ENCODE peak calls at places on chromosomes 4 and X, in ten cellular contexts. One of them, this sample, is unnamed.

GRCh38 chr4:7067147-7067522 is 729 bp downstream of the GRPEL1 start:
- ATAC-seq in left cardiac atrium: peak; percentile 10
- ATAC-seq in T-helper 17 cell: no peak
- ATAC-seq in activated CD8-positive, alpha-beta T cell treated with anti-CD3 and anti-CD28 coated beads for 36 hours: no peak
- ATAC-seq in RWPE2: no peak
- ATAC-seq in sciatic nerve: no peak
- ATAC-seq in activated CD4-positive, alpha-beta T cell treated with anti-CD3 and anti-CD28 coated beads for 36 hours: no peak
- ATAC-seq in central memory CD8-positive, alpha-beta T cell: no peak
- ATAC-seq in SK-N-SH treated with all-trans-retinoic acid at 6 μM for 48 hours: no peak
- ATAC-seq in CD4-positive, CD25-positive, alpha-beta regulatory T cell: no peak
- ATAC-seq in this sample: peak; percentile 46

GRCh38 chr4:104896623-104897296 is 249.9 kb upstream of the TET2 start:
- ATAC-seq in left cardiac atrium: no peak
- ATAC-seq in T-helper 17 cell: no peak
- ATAC-seq in activated CD8-positive, alpha-beta T cell treated with anti-CD3 and anti-CD28 coated beads for 36 hours: peak; percentile 67
- ATAC-seq in RWPE2: no peak
- ATAC-seq in sciatic nerve: no peak
- ATAC-seq in activated CD4-positive, alpha-beta T cell treated with anti-CD3 and anti-CD28 coated beads for 36 hours: peak; percentile 74
- ATAC-seq in central memory CD8-positive, alpha-beta T cell: no peak
- ATAC-seq in SK-N-SH treated with all-trans-retinoic acid at 6 μM for 48 hours: peak; percentile 43
- ATAC-seq in CD4-positive, CD25-positive, alpha-beta regulatory T cell: no peak
- ATAC-seq in this sample: peak; percentile 60

GRCh38 chrX:47373198-47373597 is 2.8 kb downstream of the ZNF157 start:
- ATAC-seq in left cardiac atrium: no peak
- ATAC-seq in T-helper 17 cell: no peak
- ATAC-seq in activated CD8-positive, alpha-beta T cell treated with anti-CD3 and anti-CD28 coated beads for 36 hours: no peak
- ATAC-seq in RWPE2: no peak
- ATAC-seq in sciatic nerve: no peak
- ATAC-seq in activated CD4-positive, alpha-beta T cell treated with anti-CD3 and anti-CD28 coated beads for 36 hours: no peak
- ATAC-seq in central memory CD8-positive, alpha-beta T cell: no peak
- ATAC-seq in SK-N-SH treated with all-trans-retinoic acid at 6 μM for 48 hours: no peak
- ATAC-seq in CD4-positive, CD25-positive, alpha-beta regulatory T cell: no peak
- ATAC-seq in this sample: no peak

GRCh38 chrX:24371391-24371972 is 11.0 kb downstream of the SUPT20HL1 start:
- ATAC-seq in left cardiac atrium: peak; percentile 83
- ATAC-seq in T-helper 17 cell: peak; percentile 82
- ATAC-seq in activated CD8-positive, alpha-beta T cell treated with anti-CD3 and anti-CD28 coated beads for 36 hours: peak; percentile 79
- ATAC-seq in RWPE2: peak; percentile 66
- ATAC-seq in sciatic nerve: peak; percentile 92
- ATAC-seq in activated CD4-positive, alpha-beta T cell treated with anti-CD3 and anti-CD28 coated beads for 36 hours: peak; percentile 64
- ATAC-seq in central memory CD8-positive, alpha-beta T cell: peak; percentile 24
- ATAC-seq in SK-N-SH treated with all-trans-retinoic acid at 6 μM for 48 hours: peak; percentile 89
- ATAC-seq in CD4-positive, CD25-positive, alpha-beta regulatory T cell: peak; percentile 68
- ATAC-seq in this sample: peak; percentile 51

GRCh38 chr4:169219440-169219839 is 51.3 kb downstream of the SH3RF1 start:
- ATAC-seq in left cardiac atrium: no peak
- ATAC-seq in T-helper 17 cell: no peak
- ATAC-seq in activated CD8-positive, alpha-beta T cell treated with anti-CD3 and anti-CD28 coated beads for 36 hours: no peak
- ATAC-seq in RWPE2: no peak
- ATAC-seq in sciatic nerve: no peak
- ATAC-seq in activated CD4-positive, alpha-beta T cell treated with anti-CD3 and anti-CD28 coated beads for 36 hours: no peak
- ATAC-seq in central memory CD8-positive, alpha-beta T cell: no peak
- ATAC-seq in SK-N-SH treated with all-trans-retinoic acid at 6 μM for 48 hours: peak; percentile 59
- ATAC-seq in CD4-positive, CD25-positive, alpha-beta regulatory T cell: no peak
- ATAC-seq in this sample: no peak

GRCh38 chr4:85821688-85822087 is 346.7 kb downstream of the ARHGAP24 start:
- ATAC-seq in left cardiac atrium: no peak
- ATAC-seq in T-helper 17 cell: no peak
- ATAC-seq in activated CD8-positive, alpha-beta T cell treated with anti-CD3 and anti-CD28 coated beads for 36 hours: no peak
- ATAC-seq in RWPE2: no peak
- ATAC-seq in sciatic nerve: no peak
- ATAC-seq in activated CD4-positive, alpha-beta T cell treated with anti-CD3 and anti-CD28 coated beads for 36 hours: no peak
- ATAC-seq in central memory CD8-positive, alpha-beta T cell: no peak
- ATAC-seq in SK-N-SH treated with all-trans-retinoic acid at 6 μM for 48 hours: no peak
- ATAC-seq in CD4-positive, CD25-positive, alpha-beta regulatory T cell: no peak
- ATAC-seq in this sample: no peak

GRCh38 chr4:56215901-56216300 is 171.4 kb downstream of the AASDH start:
- ATAC-seq in left cardiac atrium: no peak
- ATAC-seq in T-helper 17 cell: no peak
- ATAC-seq in activated CD8-positive, alpha-beta T cell treated with anti-CD3 and anti-CD28 coated beads for 36 hours: no peak
- ATAC-seq in RWPE2: peak; percentile 74
- ATAC-seq in sciatic nerve: no peak
- ATAC-seq in activated CD4-positive, alpha-beta T cell treated with anti-CD3 and anti-CD28 coated beads for 36 hours: no peak
- ATAC-seq in central memory CD8-positive, alpha-beta T cell: no peak
- ATAC-seq in SK-N-SH treated with all-trans-retinoic acid at 6 μM for 48 hours: peak; percentile 98
- ATAC-seq in CD4-positive, CD25-positive, alpha-beta regulatory T cell: no peak
- ATAC-seq in this sample: peak; percentile 90

GRCh38 chr4:13403326-13403725 is 80.8 kb downstream of the RAB28 start:
- ATAC-seq in left cardiac atrium: no peak
- ATAC-seq in T-helper 17 cell: no peak
- ATAC-seq in activated CD8-positive, alpha-beta T cell treated with anti-CD3 and anti-CD28 coated beads for 36 hours: no peak
- ATAC-seq in RWPE2: no peak
- ATAC-seq in sciatic nerve: no peak
- ATAC-seq in activated CD4-positive, alpha-beta T cell treated with anti-CD3 and anti-CD28 coated beads for 36 hours: no peak
- ATAC-seq in central memory CD8-positive, alpha-beta T cell: no peak
- ATAC-seq in SK-N-SH treated with all-trans-retinoic acid at 6 μM for 48 hours: no peak
- ATAC-seq in CD4-positive, CD25-positive, alpha-beta regulatory T cell: no peak
- ATAC-seq in this sample: no peak

GRCh38 chr4:182212211-182212761 is 30.9 kb upstream of the TENM3 start:
- ATAC-seq in left cardiac atrium: peak; percentile 46
- ATAC-seq in T-helper 17 cell: no peak
- ATAC-seq in activated CD8-positive, alpha-beta T cell treated with anti-CD3 and anti-CD28 coated beads for 36 hours: no peak
- ATAC-seq in RWPE2: no peak
- ATAC-seq in sciatic nerve: no peak
- ATAC-seq in activated CD4-positive, alpha-beta T cell treated with anti-CD3 and anti-CD28 coated beads for 36 hours: no peak
- ATAC-seq in central memory CD8-positive, alpha-beta T cell: no peak
- ATAC-seq in SK-N-SH treated with all-trans-retinoic acid at 6 μM for 48 hours: peak; percentile 55
- ATAC-seq in CD4-positive, CD25-positive, alpha-beta regulatory T cell: no peak
- ATAC-seq in this sample: peak; percentile 51

GRCh38 chr4:108830509-108831244 is 67.8 kb upstream of the ETNPPL start:
- ATAC-seq in left cardiac atrium: peak; percentile 85
- ATAC-seq in T-helper 17 cell: no peak
- ATAC-seq in activated CD8-positive, alpha-beta T cell treated with anti-CD3 and anti-CD28 coated beads for 36 hours: peak; percentile 49
- ATAC-seq in RWPE2: no peak
- ATAC-seq in sciatic nerve: no peak
- ATAC-seq in activated CD4-positive, alpha-beta T cell treated with anti-CD3 and anti-CD28 coated beads for 36 hours: peak; percentile 78
- ATAC-seq in central memory CD8-positive, alpha-beta T cell: no peak
- ATAC-seq in SK-N-SH treated with all-trans-retinoic acid at 6 μM for 48 hours: no peak
- ATAC-seq in CD4-positive, CD25-positive, alpha-beta regulatory T cell: no peak
- ATAC-seq in this sample: no peak

GRCh38 chr4:158869761-158870160 is 100.9 kb downstream of the FNIP2 start:
- ATAC-seq in left cardiac atrium: no peak
- ATAC-seq in T-helper 17 cell: no peak
- ATAC-seq in activated CD8-positive, alpha-beta T cell treated with anti-CD3 and anti-CD28 coated beads for 36 hours: no peak
- ATAC-seq in RWPE2: no peak
- ATAC-seq in sciatic nerve: no peak
- ATAC-seq in activated CD4-positive, alpha-beta T cell treated with anti-CD3 and anti-CD28 coated beads for 36 hours: no peak
- ATAC-seq in central memory CD8-positive, alpha-beta T cell: no peak
- ATAC-seq in SK-N-SH treated with all-trans-retinoic acid at 6 μM for 48 hours: no peak
- ATAC-seq in CD4-positive, CD25-positive, alpha-beta regulatory T cell: no peak
- ATAC-seq in this sample: no peak

GRCh38 chrX:11629593-11630211 is 36.0 kb downstream of the ARHGAP6 start:
- ATAC-seq in left cardiac atrium: peak; percentile 88
- ATAC-seq in T-helper 17 cell: no peak
- ATAC-seq in activated CD8-positive, alpha-beta T cell treated with anti-CD3 and anti-CD28 coated beads for 36 hours: no peak
- ATAC-seq in RWPE2: peak; percentile 25
- ATAC-seq in sciatic nerve: peak; percentile 92
- ATAC-seq in activated CD4-positive, alpha-beta T cell treated with anti-CD3 and anti-CD28 coated beads for 36 hours: no peak
- ATAC-seq in central memory CD8-positive, alpha-beta T cell: no peak
- ATAC-seq in SK-N-SH treated with all-trans-retinoic acid at 6 μM for 48 hours: no peak
- ATAC-seq in CD4-positive, CD25-positive, alpha-beta regulatory T cell: no peak
- ATAC-seq in this sample: no peak

GRCh38 chrX:103356897-103357296 is 591 bp downstream of the TCEAL9 start:
- ATAC-seq in left cardiac atrium: peak; percentile 79
- ATAC-seq in T-helper 17 cell: no peak
- ATAC-seq in activated CD8-positive, alpha-beta T cell treated with anti-CD3 and anti-CD28 coated beads for 36 hours: no peak
- ATAC-seq in RWPE2: peak; percentile 31
- ATAC-seq in sciatic nerve: peak; percentile 86
- ATAC-seq in activated CD4-positive, alpha-beta T cell treated with anti-CD3 and anti-CD28 coated beads for 36 hours: no peak
- ATAC-seq in central memory CD8-positive, alpha-beta T cell: no peak
- ATAC-seq in SK-N-SH treated with all-trans-retinoic acid at 6 μM for 48 hours: peak; percentile 53
- ATAC-seq in CD4-positive, CD25-positive, alpha-beta regulatory T cell: no peak
- ATAC-seq in this sample: peak; percentile 15

GRCh38 chr4:86586160-86586572 is 7.9 kb upstream of the PTPN13 start:
- ATAC-seq in left cardiac atrium: peak; percentile 15
- ATAC-seq in T-helper 17 cell: no peak
- ATAC-seq in activated CD8-positive, alpha-beta T cell treated with anti-CD3 and anti-CD28 coated beads for 36 hours: no peak
- ATAC-seq in RWPE2: peak; percentile 93
- ATAC-seq in sciatic nerve: peak; percentile 57
- ATAC-seq in activated CD4-positive, alpha-beta T cell treated with anti-CD3 and anti-CD28 coated beads for 36 hours: no peak
- ATAC-seq in central memory CD8-positive, alpha-beta T cell: no peak
- ATAC-seq in SK-N-SH treated with all-trans-retinoic acid at 6 μM for 48 hours: no peak
- ATAC-seq in CD4-positive, CD25-positive, alpha-beta regulatory T cell: no peak
- ATAC-seq in this sample: peak; percentile 98

GRCh38 chrX:136574548-136574947 is 42.5 kb downstream of the VGLL1 start:
- ATAC-seq in left cardiac atrium: no peak
- ATAC-seq in T-helper 17 cell: no peak
- ATAC-seq in activated CD8-positive, alpha-beta T cell treated with anti-CD3 and anti-CD28 coated beads for 36 hours: no peak
- ATAC-seq in RWPE2: no peak
- ATAC-seq in sciatic nerve: no peak
- ATAC-seq in activated CD4-positive, alpha-beta T cell treated with anti-CD3 and anti-CD28 coated beads for 36 hours: no peak
- ATAC-seq in central memory CD8-positive, alpha-beta T cell: no peak
- ATAC-seq in SK-N-SH treated with all-trans-retinoic acid at 6 μM for 48 hours: no peak
- ATAC-seq in CD4-positive, CD25-positive, alpha-beta regulatory T cell: no peak
- ATAC-seq in this sample: no peak

GRCh38 chrX:46599051-46599560 is 25.5 kb downstream of the CHST7 start:
- ATAC-seq in left cardiac atrium: peak; percentile 51
- ATAC-seq in T-helper 17 cell: no peak
- ATAC-seq in activated CD8-positive, alpha-beta T cell treated with anti-CD3 and anti-CD28 coated beads for 36 hours: no peak
- ATAC-seq in RWPE2: no peak
- ATAC-seq in sciatic nerve: no peak
- ATAC-seq in activated CD4-positive, alpha-beta T cell treated with anti-CD3 and anti-CD28 coated beads for 36 hours: no peak
- ATAC-seq in central memory CD8-positive, alpha-beta T cell: no peak
- ATAC-seq in SK-N-SH treated with all-trans-retinoic acid at 6 μM for 48 hours: no peak
- ATAC-seq in CD4-positive, CD25-positive, alpha-beta regulatory T cell: no peak
- ATAC-seq in this sample: no peak

GRCh38 chrX:15468036-15468435 is 25.1 kb downstream of the PIR start:
- ATAC-seq in left cardiac atrium: peak; percentile 73
- ATAC-seq in T-helper 17 cell: no peak
- ATAC-seq in activated CD8-positive, alpha-beta T cell treated with anti-CD3 and anti-CD28 coated beads for 36 hours: peak; percentile 39
- ATAC-seq in RWPE2: no peak
- ATAC-seq in sciatic nerve: peak; percentile 73
- ATAC-seq in activated CD4-positive, alpha-beta T cell treated with anti-CD3 and anti-CD28 coated beads for 36 hours: peak; percentile 33
- ATAC-seq in central memory CD8-positive, alpha-beta T cell: no peak
- ATAC-seq in SK-N-SH treated with all-trans-retinoic acid at 6 μM for 48 hours: peak; percentile 73
- ATAC-seq in CD4-positive, CD25-positive, alpha-beta regulatory T cell: no peak
- ATAC-seq in this sample: peak; percentile 96

GRCh38 chr4:77110707-77111106 is 34.9 kb upstream of the CCNI start:
- ATAC-seq in left cardiac atrium: no peak
- ATAC-seq in T-helper 17 cell: no peak
- ATAC-seq in activated CD8-positive, alpha-beta T cell treated with anti-CD3 and anti-CD28 coated beads for 36 hours: no peak
- ATAC-seq in RWPE2: peak; percentile 56
- ATAC-seq in sciatic nerve: no peak
- ATAC-seq in activated CD4-positive, alpha-beta T cell treated with anti-CD3 and anti-CD28 coated beads for 36 hours: no peak
- ATAC-seq in central memory CD8-positive, alpha-beta T cell: no peak
- ATAC-seq in SK-N-SH treated with all-trans-retinoic acid at 6 μM for 48 hours: no peak
- ATAC-seq in CD4-positive, CD25-positive, alpha-beta regulatory T cell: no peak
- ATAC-seq in this sample: peak; percentile 51

GRCh38 chr4:113179996-113180395 is 130.5 kb downstream of the ANK2 start:
- ATAC-seq in left cardiac atrium: no peak
- ATAC-seq in T-helper 17 cell: no peak
- ATAC-seq in activated CD8-positive, alpha-beta T cell treated with anti-CD3 and anti-CD28 coated beads for 36 hours: no peak
- ATAC-seq in RWPE2: no peak
- ATAC-seq in sciatic nerve: peak; percentile 15
- ATAC-seq in activated CD4-positive, alpha-beta T cell treated with anti-CD3 and anti-CD28 coated beads for 36 hours: no peak
- ATAC-seq in central memory CD8-positive, alpha-beta T cell: no peak
- ATAC-seq in SK-N-SH treated with all-trans-retinoic acid at 6 μM for 48 hours: no peak
- ATAC-seq in CD4-positive, CD25-positive, alpha-beta regulatory T cell: no peak
- ATAC-seq in this sample: no peak

GRCh38 chrX:329291-329910 is 10.8 kb upstream of the GTPBP6 start:
- ATAC-seq in left cardiac atrium: no peak
- ATAC-seq in T-helper 17 cell: no peak
- ATAC-seq in activated CD8-positive, alpha-beta T cell treated with anti-CD3 and anti-CD28 coated beads for 36 hours: no peak
- ATAC-seq in RWPE2: no peak
- ATAC-seq in sciatic nerve: no peak
- ATAC-seq in activated CD4-positive, alpha-beta T cell treated with anti-CD3 and anti-CD28 coated beads for 36 hours: no peak
- ATAC-seq in central memory CD8-positive, alpha-beta T cell: no peak
- ATAC-seq in SK-N-SH treated with all-trans-retinoic acid at 6 μM for 48 hours: no peak
- ATAC-seq in CD4-positive, CD25-positive, alpha-beta regulatory T cell: no peak
- ATAC-seq in this sample: no peak

GRCh38 chrX:77793950-77794349 is 7.9 kb upstream of the ATRX start:
- ATAC-seq in left cardiac atrium: no peak
- ATAC-seq in T-helper 17 cell: no peak
- ATAC-seq in activated CD8-positive, alpha-beta T cell treated with anti-CD3 and anti-CD28 coated beads for 36 hours: no peak
- ATAC-seq in RWPE2: no peak
- ATAC-seq in sciatic nerve: no peak
- ATAC-seq in activated CD4-positive, alpha-beta T cell treated with anti-CD3 and anti-CD28 coated beads for 36 hours: no peak
- ATAC-seq in central memory CD8-positive, alpha-beta T cell: no peak
- ATAC-seq in SK-N-SH treated with all-trans-retinoic acid at 6 μM for 48 hours: no peak
- ATAC-seq in CD4-positive, CD25-positive, alpha-beta regulatory T cell: no peak
- ATAC-seq in this sample: peak; percentile 76

GRCh38 chr4:147638365-147638764 is 21.2 kb downstream of the TMEM184C start:
- ATAC-seq in left cardiac atrium: no peak
- ATAC-seq in T-helper 17 cell: no peak
- ATAC-seq in activated CD8-positive, alpha-beta T cell treated with anti-CD3 and anti-CD28 coated beads for 36 hours: no peak
- ATAC-seq in RWPE2: no peak
- ATAC-seq in sciatic nerve: no peak
- ATAC-seq in activated CD4-positive, alpha-beta T cell treated with anti-CD3 and anti-CD28 coated beads for 36 hours: no peak
- ATAC-seq in central memory CD8-positive, alpha-beta T cell: no peak
- ATAC-seq in SK-N-SH treated with all-trans-retinoic acid at 6 μM for 48 hours: no peak
- ATAC-seq in CD4-positive, CD25-positive, alpha-beta regulatory T cell: no peak
- ATAC-seq in this sample: no peak

GRCh38 chr4:74682567-74683359 is 111.6 kb downstream of the BTC start:
- ATAC-seq in left cardiac atrium: no peak
- ATAC-seq in T-helper 17 cell: no peak
- ATAC-seq in activated CD8-positive, alpha-beta T cell treated with anti-CD3 and anti-CD28 coated beads for 36 hours: no peak
- ATAC-seq in RWPE2: peak; percentile 100
- ATAC-seq in sciatic nerve: no peak
- ATAC-seq in activated CD4-positive, alpha-beta T cell treated with anti-CD3 and anti-CD28 coated beads for 36 hours: no peak
- ATAC-seq in central memory CD8-positive, alpha-beta T cell: no peak
- ATAC-seq in SK-N-SH treated with all-trans-retinoic acid at 6 μM for 48 hours: peak; percentile 89
- ATAC-seq in CD4-positive, CD25-positive, alpha-beta regulatory T cell: no peak
- ATAC-seq in this sample: peak; percentile 84

GRCh38 chr4:34516524-34516923 is 1727.8 kb downstream of the ARAP2 start:
- ATAC-seq in left cardiac atrium: no peak
- ATAC-seq in T-helper 17 cell: no peak
- ATAC-seq in activated CD8-positive, alpha-beta T cell treated with anti-CD3 and anti-CD28 coated beads for 36 hours: no peak
- ATAC-seq in RWPE2: no peak
- ATAC-seq in sciatic nerve: no peak
- ATAC-seq in activated CD4-positive, alpha-beta T cell treated with anti-CD3 and anti-CD28 coated beads for 36 hours: no peak
- ATAC-seq in central memory CD8-positive, alpha-beta T cell: no peak
- ATAC-seq in SK-N-SH treated with all-trans-retinoic acid at 6 μM for 48 hours: no peak
- ATAC-seq in CD4-positive, CD25-positive, alpha-beta regulatory T cell: no peak
- ATAC-seq in this sample: no peak

GRCh38 chr4:146398404-146398803 is 123.3 kb downstream of the SLC10A7 start:
- ATAC-seq in left cardiac atrium: no peak
- ATAC-seq in T-helper 17 cell: no peak
- ATAC-seq in activated CD8-positive, alpha-beta T cell treated with anti-CD3 and anti-CD28 coated beads for 36 hours: no peak
- ATAC-seq in RWPE2: no peak
- ATAC-seq in sciatic nerve: no peak
- ATAC-seq in activated CD4-positive, alpha-beta T cell treated with anti-CD3 and anti-CD28 coated beads for 36 hours: no peak
- ATAC-seq in central memory CD8-positive, alpha-beta T cell: no peak
- ATAC-seq in SK-N-SH treated with all-trans-retinoic acid at 6 μM for 48 hours: peak; percentile 91
- ATAC-seq in CD4-positive, CD25-positive, alpha-beta regulatory T cell: no peak
- ATAC-seq in this sample: no peak

GRCh38 chrX:51461053-51462050 is 35.0 kb downstream of the NUDT11 start:
- ATAC-seq in left cardiac atrium: no peak
- ATAC-seq in T-helper 17 cell: no peak
- ATAC-seq in activated CD8-positive, alpha-beta T cell treated with anti-CD3 and anti-CD28 coated beads for 36 hours: no peak
- ATAC-seq in RWPE2: no peak
- ATAC-seq in sciatic nerve: no peak
- ATAC-seq in activated CD4-positive, alpha-beta T cell treated with anti-CD3 and anti-CD28 coated beads for 36 hours: no peak
- ATAC-seq in central memory CD8-positive, alpha-beta T cell: no peak
- ATAC-seq in SK-N-SH treated with all-trans-retinoic acid at 6 μM for 48 hours: peak; percentile 81
- ATAC-seq in CD4-positive, CD25-positive, alpha-beta regulatory T cell: no peak
- ATAC-seq in this sample: no peak

GRCh38 chr4:142824368-142824767 is 21.7 kb downstream of the INPP4B start:
- ATAC-seq in left cardiac atrium: no peak
- ATAC-seq in T-helper 17 cell: no peak
- ATAC-seq in activated CD8-positive, alpha-beta T cell treated with anti-CD3 and anti-CD28 coated beads for 36 hours: peak; percentile 96
- ATAC-seq in RWPE2: peak; percentile 53
- ATAC-seq in sciatic nerve: no peak
- ATAC-seq in activated CD4-positive, alpha-beta T cell treated with anti-CD3 and anti-CD28 coated beads for 36 hours: peak; percentile 96
- ATAC-seq in central memory CD8-positive, alpha-beta T cell: no peak
- ATAC-seq in SK-N-SH treated with all-trans-retinoic acid at 6 μM for 48 hours: peak; percentile 98
- ATAC-seq in CD4-positive, CD25-positive, alpha-beta regulatory T cell: no peak
- ATAC-seq in this sample: no peak

GRCh38 chr4:174592985-174593335 is 70.7 kb upstream of the HPGD start:
- ATAC-seq in left cardiac atrium: no peak
- ATAC-seq in T-helper 17 cell: no peak
- ATAC-seq in activated CD8-positive, alpha-beta T cell treated with anti-CD3 and anti-CD28 coated beads for 36 hours: no peak
- ATAC-seq in RWPE2: peak; percentile 46
- ATAC-seq in sciatic nerve: no peak
- ATAC-seq in activated CD4-positive, alpha-beta T cell treated with anti-CD3 and anti-CD28 coated beads for 36 hours: no peak
- ATAC-seq in central memory CD8-positive, alpha-beta T cell: no peak
- ATAC-seq in SK-N-SH treated with all-trans-retinoic acid at 6 μM for 48 hours: no peak
- ATAC-seq in CD4-positive, CD25-positive, alpha-beta regulatory T cell: no peak
- ATAC-seq in this sample: no peak